ENCODE peak calls at places on chromosomes 5 and 9, in four cellular contexts. D is K562, Z is HepG2, W is HCT116. J is an unnamed sample. For H3K4me1, the result is how much of the 10 kb centered on the place peaks cover.

GRCh38 chr5:57175586-57175985 is 1.7 kb downstream of the GPBP1 start:
- DNase-seq in D (peak), Z (no peak), W (no peak), J (no peak)

GRCh38 chr5:149228610-149229297 is 42.9 kb upstream of the AFAP1L1 start:
- DNase-seq in D (peak), Z (peak), W (peak), J (peak)

GRCh38 chr9:110180713-110181434 is 27.1 kb downstream of the C9orf152 start:
- DNase-seq in D (no peak), Z (peak), W (no peak), J (peak)

GRCh38 chr9:90960941-90961340 is 159.3 kb downstream of the SYK start:
- DNase-seq in D (no peak), Z (no peak), W (no peak), J (no peak)

GRCh38 chr5:2701592-2701991 is 49.9 kb downstream of the IRX2 start:
- DNase-seq in D (no peak), Z (no peak), W (no peak), J (no peak)

GRCh38 chr5:66892715-66893114 is 296.5 kb downstream of the MAST4 start:
- DNase-seq in D (no peak), Z (no peak), W (no peak), J (no peak)

GRCh38 chr5:164053123-164053522 is 547.7 kb downstream of the MAT2B start:
- DNase-seq in D (no peak), Z (no peak), W (no peak), J (no peak)

GRCh38 chr5:129820-130219 is 37.9 kb downstream of the PLEKHG4B start:
- DNase-seq in D (no peak), Z (no peak), W (no peak), J (no peak)

GRCh38 chr5:62824936-62825335 is 246.3 kb downstream of the LRRC70 start:
- DNase-seq in D (no peak), Z (no peak), W (no peak), J (no peak)

GRCh38 chr5:89534331-89534730 is 651.3 kb upstream of the MEF2C start:
- DNase-seq in D (no peak), Z (no peak), W (no peak), J (no peak)

GRCh38 chr5:134502259-134502658 is 23.2 kb upstream of the JADE2 start:
- DNase-seq in D (no peak), Z (no peak), W (no peak), J (no peak)
- H3K4me1 ChIP-seq in D (under half), Z (half or more), W (under half), J (under half)

DNA sequence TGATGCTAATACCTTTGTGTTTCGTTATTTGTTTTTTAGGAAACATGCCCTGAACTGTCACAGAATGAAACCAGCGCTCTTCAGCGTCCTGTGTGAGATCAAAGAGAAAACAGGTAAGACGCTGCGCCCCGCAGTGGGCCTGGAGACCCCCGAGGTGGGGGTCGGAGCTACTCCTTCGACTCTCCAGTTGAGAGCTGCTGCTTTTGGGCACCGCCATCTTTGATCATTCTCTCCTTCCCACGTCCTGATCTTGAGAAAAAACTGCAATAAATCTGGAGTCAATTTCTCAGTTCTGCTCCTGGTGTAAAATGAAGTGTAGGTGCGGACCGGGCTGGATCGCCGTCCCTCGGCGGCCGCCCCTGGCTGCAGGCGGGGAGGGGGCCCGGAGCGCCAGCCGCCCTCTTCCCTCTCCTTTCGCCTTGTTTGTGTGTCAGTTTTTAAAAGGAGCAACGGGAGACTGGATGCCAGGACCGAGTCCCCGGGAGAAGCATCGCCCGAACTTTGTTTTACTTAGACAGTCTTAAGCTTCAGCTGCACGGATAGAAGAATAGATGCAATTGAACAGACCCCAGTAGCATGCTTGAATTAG is 1.4 kb downstream of the PBX3 start:
- DNase-seq in D (no peak), Z (no peak), W (no peak), J (no peak)
- TF ChIP-seq TCF7L2 in D (no peak), Z (no peak), W (no peak), J (no peak)

GRCh38 chr5:96081276-96081858 is 119.7 kb upstream of the ELL2 start:
- DNase-seq in D (peak), Z (no peak), W (no peak), J (no peak)
- TF ChIP-seq REST in D (no peak), Z (no peak), W (no peak), J (no peak)

GRCh38 chr9:99130069-99130468 is 25.2 kb downstream of the TGFBR1 start:
- DNase-seq in D (no peak), Z (no peak), W (no peak), J (no peak)

GRCh38 chr9:99129091-99129490 is 24.2 kb downstream of the TGFBR1 start:
- DNase-seq in D (no peak), Z (no peak), W (no peak), J (no peak)

GRCh38 chr9:99135498-99135897 is 30.6 kb downstream of the TGFBR1 start:
- DNase-seq in D (no peak), Z (no peak), W (no peak), J (no peak)

GRCh38 chr9:99134893-99135341 is 30.0 kb downstream of the TGFBR1 start:
- DNase-seq in D (no peak), Z (no peak), W (no peak), J (no peak)

DNA sequence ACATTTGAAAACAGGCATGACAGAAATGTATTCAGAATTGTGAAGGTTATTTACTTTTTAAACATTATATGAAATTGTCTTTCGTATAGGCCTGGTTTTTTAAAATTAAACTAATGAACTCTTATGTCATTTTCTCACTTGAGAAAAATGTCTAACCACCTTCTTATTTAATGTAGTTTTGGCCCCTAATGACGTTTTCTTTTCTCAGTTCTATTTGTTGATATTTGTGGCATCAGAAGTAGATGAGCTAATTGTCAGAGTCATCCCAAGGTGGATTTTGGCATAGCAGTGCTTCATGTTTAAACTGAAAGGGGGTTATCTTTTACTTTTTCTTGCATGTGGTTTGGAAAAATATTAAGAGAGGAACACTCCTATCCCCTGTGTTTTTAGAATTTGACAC is 28.2 kb downstream of the TGFBR1 start:
- DNase-seq in D (no peak), Z (no peak), W (no peak), J (no peak)
- H3K4me1 ChIP-seq in D (under half), Z (under half), W (under half), J (under half)

GRCh38 chr5:141681295-141681694 is 735 bp downstream of the ARAP3 start:
- DNase-seq in D (no peak), Z (no peak), W (no peak), J (no peak)

GRCh38 chr5:141674747-141675146 is 7.3 kb downstream of the ARAP3 start:
- DNase-seq in D (no peak), Z (no peak), W (no peak), J (no peak)

GRCh38 chr5:141680178-141680577 is 1.9 kb downstream of the ARAP3 start:
- DNase-seq in D (no peak), Z (no peak), W (no peak), J (no peak)

GRCh38 chr5:141680751-141681201 is 1.3 kb downstream of the ARAP3 start:
- DNase-seq in D (peak), Z (peak), W (no peak), J (no peak)

GRCh38 chr5:141677415-141677814 is 4.6 kb downstream of the ARAP3 start:
- DNase-seq in D (peak), Z (peak), W (no peak), J (no peak)
- TF ChIP-seq TCF7L2 in D (no peak), Z (no peak), W (no peak), J (no peak)

GRCh38 chr5:92371889-92372235 is 988.7 kb upstream of the ARRDC3 start:
- DNase-seq in D (no peak), Z (no peak), W (no peak), J (no peak)

GRCh38 chr5:92371171-92371888 is 988.2 kb upstream of the ARRDC3 start:
- DNase-seq in D (no peak), Z (no peak), W (no peak), J (no peak)

GRCh38 chr5:92372766-92373165 is 989.6 kb upstream of the ARRDC3 start:
- DNase-seq in D (no peak), Z (no peak), W (no peak), J (no peak)

GRCh38 chr5:92369587-92369986 is 986.5 kb upstream of the ARRDC3 start:
- DNase-seq in D (no peak), Z (no peak), W (no peak), J (no peak)

DNA sequence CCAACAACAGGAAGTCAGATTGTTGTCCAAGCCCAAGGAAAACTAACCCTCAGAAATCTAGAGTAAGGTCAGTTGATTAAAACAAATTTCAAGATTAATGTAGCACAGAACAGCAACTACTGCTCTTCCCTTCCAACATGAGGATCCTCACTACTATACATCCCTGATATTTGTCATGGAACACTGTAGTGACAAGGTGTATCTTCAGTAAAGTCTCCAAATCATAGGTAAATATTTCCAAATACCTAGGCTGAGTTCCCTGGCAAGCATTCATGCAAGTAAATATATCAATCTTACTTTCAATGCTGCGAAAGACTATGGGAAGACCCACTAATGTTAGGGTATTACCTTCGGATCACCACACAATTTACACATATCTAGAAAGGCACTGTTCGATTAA is 986.9 kb upstream of the ARRDC3 start:
- DNase-seq in D (no peak), Z (no peak), W (no peak), J (no peak)
- TF ChIP-seq REST in D (no peak), Z (no peak), W (no peak), J (no peak)

GRCh38 chr9:89940625-89941024 is 335.8 kb downstream of the GADD45G start:
- DNase-seq in D (no peak), Z (no peak), W (no peak), J (no peak)

GRCh38 chr9:89937051-89937450 is 332.2 kb downstream of the GADD45G start:
- DNase-seq in D (no peak), Z (no peak), W (no peak), J (no peak)

GRCh38 chr9:89941875-89942274 is 337.1 kb downstream of the GADD45G start:
- DNase-seq in D (no peak), Z (no peak), W (no peak), J (peak)

GRCh38 chr9:89942643-89943042 is 337.8 kb downstream of the GADD45G start:
- DNase-seq in D (no peak), Z (no peak), W (no peak), J (no peak)

DNA sequence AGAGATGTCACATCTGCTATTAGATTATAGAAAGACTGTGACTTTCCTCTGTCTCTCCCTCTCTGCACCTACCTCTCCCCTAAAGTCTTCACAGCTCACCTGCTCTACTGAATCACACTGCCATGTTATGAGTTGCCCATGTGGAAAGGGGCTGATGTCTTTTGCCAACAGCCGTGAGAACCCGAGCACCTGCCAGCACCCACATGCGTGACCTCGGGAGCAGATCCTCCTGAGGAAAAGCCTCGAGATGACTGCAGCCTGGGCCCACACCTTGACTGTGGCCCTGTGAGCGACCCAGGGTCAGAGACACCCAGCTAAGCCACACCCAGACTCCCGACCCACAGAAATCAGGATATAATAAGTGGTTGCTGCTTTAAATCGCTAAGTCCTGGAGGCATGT is 335.1 kb downstream of the GADD45G start:
- DNase-seq in D (no peak), Z (no peak), W (no peak), J (no peak)
- H3K4me1 ChIP-seq in D (under half), Z (under half), W (under half), J (under half)

J was measured in Panc1.